ENCODE peak calls at places on chromosomes 12 and 14, in six cellular contexts. W, M, E, V, K and O are unnamed samples.

GRCh38 chr14:50544911-50545310 is 12.5 kb upstream of the MAP4K5 start:
- DNase-seq in M (no peak), W (no peak), E (no peak), K (no peak), V (no peak), O (no peak)

GRCh38 chr14:104530651-104531050 is 48.9 kb upstream of the C14orf180 start:
- DNase-seq in E (no peak), W (no peak), M (no peak), K (no peak), V (peak), O (no peak)

GRCh38 chr12:98373982-98374381 is 141.4 kb upstream of the TMPO start:
- DNase-seq in W (no peak), E (no peak), V (no peak), K (no peak), M (peak), O (no peak)

GRCh38 chr14:103443106-103443505 is 57.9 kb downstream of the MARK3 start:
- DNase-seq in V (no peak), K (no peak), E (no peak), W (no peak), M (no peak), O (no peak)

GRCh38 chr12:3724096-3724805 is 28.7 kb downstream of the CRACR2A start:
- DNase-seq in W (no peak), V (no peak), M (no peak), K (no peak), E (no peak), O (no peak)

GRCh38 chr12:85468356-85469157 is 188.5 kb downstream of the ALX1 start:
- DNase-seq in E (peak), K (peak), V (peak), W (peak), M (peak), O (peak)

GRCh38 chr12:66962316-66962715 is 283.4 kb upstream of the GRIP1 start:
- DNase-seq in M (no peak), E (no peak), K (no peak), W (no peak), V (no peak), O (no peak)

GRCh38 chr12:58633479-58633878 is 286.8 kb downstream of the LRIG3 start:
- DNase-seq in K (no peak), W (no peak), V (no peak), E (no peak), M (no peak), O (no peak)

GRCh38 chr14:102525213-102526143 is 15.9 kb upstream of the ANKRD9 start:
- DNase-seq in W (peak), M (peak), E (peak), K (no peak), V (no peak), O (peak)

GRCh38 chr12:118103601-118104382 is at the start of gene VSIG10:
- DNase-seq in E (no peak), M (peak), K (peak), V (peak), W (peak), O (no peak)

GRCh38 chr14:88829685-88830302 is 5.3 kb downstream of the TTC8 start:
- DNase-seq in K (no peak), V (no peak), W (no peak), E (no peak), M (no peak), O (no peak)

GRCh38 chr14:88844980-88845491 is 20.6 kb downstream of the TTC8 start:
- DNase-seq in M (no peak), E (no peak), W (no peak), V (no peak), K (no peak), O (no peak)

GRCh38 chr12:99059824-99060526 is 414.9 kb downstream of the APAF1 start:
- DNase-seq in E (no peak), W (no peak), M (no peak), K (peak), V (no peak), O (no peak)

GRCh38 chr14:91464615-91465205 is 45.4 kb downstream of the PPP4R3A start:
- DNase-seq in V (no peak), K (no peak), W (no peak), M (no peak), E (no peak), O (no peak)

GRCh38 chr14:96501746-96502620 is at the start of gene PAPOLA:
- DNase-seq in V (peak), M (peak), E (peak), K (peak), W (peak), O (peak)

GRCh38 chr14:45181329-45181728 is 45.6 kb downstream of the FANCM start:
- DNase-seq in W (no peak), V (no peak), E (no peak), M (no peak), K (no peak), O (no peak)

GRCh38 chr12:94516985-94517384 is 57.3 kb upstream of the CEP83 start:
- DNase-seq in E (no peak), K (no peak), W (peak), V (no peak), M (no peak), O (peak)

GRCh38 chr12:103036581-103037214 is 79.2 kb downstream of the ASCL1 start:
- DNase-seq in V (no peak), E (peak), W (no peak), K (no peak), M (no peak), O (no peak)

GRCh38 chr12:45989277-45989856 is 1.0 kb downstream of the SCAF11 start:
- DNase-seq in E (no peak), K (no peak), W (no peak), M (no peak), V (no peak), O (peak)

GRCh38 chr12:3170423-3171194 is 93.4 kb downstream of the TSPAN9 start:
- DNase-seq in E (no peak), V (no peak), W (no peak), M (no peak), K (peak), O (peak)

GRCh38 chr12:64653123-64653522 is 42.8 kb downstream of the RASSF3 start:
- DNase-seq in V (no peak), M (no peak), E (no peak), W (no peak), K (no peak), O (no peak)

GRCh38 chr14:23538785-23539184 is 12.8 kb downstream of the ZFHX2 start:
- DNase-seq in E (no peak), M (no peak), W (no peak), V (peak), K (no peak), O (no peak)

GRCh38 chr14:102140027-102140749 is 491 bp downstream of the WDR20 start:
- DNase-seq in M (no peak), V (peak), E (no peak), K (peak), W (peak), O (no peak)

GRCh38 chr12:78880078-78880477 is 15.5 kb downstream of the SYT1 start:
- DNase-seq in W (no peak), M (no peak), E (no peak), V (no peak), K (no peak), O (no peak)

GRCh38 chr12:31238764-31239387 is 87.1 kb downstream of the SINHCAF start:
- DNase-seq in M (peak), W (peak), K (peak), E (peak), V (peak), O (peak)

GRCh38 chr14:66216763-66217162 is 269.4 kb upstream of the CCDC196 start:
- DNase-seq in K (no peak), W (no peak), E (no peak), V (no peak), M (no peak), O (peak)

GRCh38 chr14:99589651-99590530 is 14.1 kb downstream of the CCDC85C start:
- DNase-seq in V (no peak), E (no peak), W (no peak), K (no peak), M (no peak), O (no peak)

GRCh38 chr14:99589031-99589441 is 15.0 kb downstream of the CCDC85C start:
- DNase-seq in E (no peak), K (no peak), V (no peak), M (no peak), W (no peak), O (no peak)

GRCh38 chr14:99586761-99587462 is 17.1 kb downstream of the CCDC85C start:
- DNase-seq in W (no peak), E (no peak), M (no peak), K (no peak), V (no peak), O (no peak)

GRCh38 chr14:99586054-99586760 is 17.8 kb downstream of the CCDC85C start:
- DNase-seq in E (no peak), K (no peak), W (no peak), M (no peak), V (no peak), O (no peak)

GRCh38 chr14:99587463-99588278 is 16.3 kb downstream of the CCDC85C start:
- DNase-seq in M (no peak), V (no peak), E (no peak), K (no peak), W (no peak), O (no peak)
- H3K27ac ChIP-seq in M (no peak), V (no peak), E (no peak), K (peak), W (no peak), O (no peak)

DNA sequence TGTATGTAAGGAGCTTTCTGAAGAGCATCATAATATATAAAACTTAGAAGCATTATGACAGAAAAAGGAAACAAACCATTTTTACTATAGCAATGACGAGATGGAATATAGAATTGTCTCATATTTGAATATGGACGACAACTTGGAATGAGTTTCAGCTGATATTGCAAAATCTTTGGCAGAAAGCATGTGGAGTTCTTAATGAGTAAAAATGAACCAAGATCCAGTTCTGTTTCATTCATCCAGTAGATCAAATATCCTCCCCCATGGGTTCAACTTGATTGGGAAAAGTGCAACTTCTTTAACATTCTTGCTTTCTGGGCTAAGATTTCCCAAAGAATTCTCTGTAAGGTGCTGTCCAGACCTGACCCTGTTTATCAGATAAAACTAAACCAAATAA is 267.6 kb downstream of the ADAMTS20 start:
- DNase-seq in W (no peak), V (no peak), E (no peak), K (no peak), M (no peak), O (no peak)
- TF ChIP-seq RAD21 in W (no peak), V (no peak), E (no peak), K (no peak), M (no peak), O (no peak)

DNA sequence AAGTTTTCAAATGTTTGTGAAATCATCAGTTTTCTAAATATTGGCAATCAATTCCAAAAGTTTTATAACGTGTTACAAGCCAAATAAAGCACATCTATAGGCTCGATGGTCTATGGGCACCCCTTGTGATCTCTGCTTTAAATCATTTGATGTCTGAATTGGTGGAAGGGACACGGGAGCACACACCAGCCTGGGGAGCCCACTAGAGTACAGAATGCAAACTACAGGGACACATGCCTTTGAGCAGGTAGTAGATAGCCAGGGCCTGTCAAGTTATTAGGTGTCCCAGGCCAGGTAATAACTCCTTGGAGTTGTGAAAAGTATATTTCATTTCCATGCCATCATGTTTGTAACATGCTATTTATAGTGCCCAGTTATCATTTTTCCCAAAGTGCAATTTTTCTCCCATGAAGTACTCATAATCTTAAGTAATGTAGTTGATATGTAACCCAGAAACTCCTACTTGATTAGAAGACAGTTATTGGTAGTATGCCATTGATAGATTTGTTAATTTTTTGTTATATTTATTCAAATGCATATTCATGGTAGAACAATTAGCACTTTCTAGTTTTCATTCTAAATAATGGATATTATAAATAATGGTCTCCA is 97.0 kb upstream of the FGD4 start:
- DNase-seq in V (no peak), M (peak), K (peak), E (peak), W (peak), O (peak)
- TF ChIP-seq SIN3A in V (no peak), M (no peak), K (no peak), E (no peak), W (no peak), O (no peak)

DNA sequence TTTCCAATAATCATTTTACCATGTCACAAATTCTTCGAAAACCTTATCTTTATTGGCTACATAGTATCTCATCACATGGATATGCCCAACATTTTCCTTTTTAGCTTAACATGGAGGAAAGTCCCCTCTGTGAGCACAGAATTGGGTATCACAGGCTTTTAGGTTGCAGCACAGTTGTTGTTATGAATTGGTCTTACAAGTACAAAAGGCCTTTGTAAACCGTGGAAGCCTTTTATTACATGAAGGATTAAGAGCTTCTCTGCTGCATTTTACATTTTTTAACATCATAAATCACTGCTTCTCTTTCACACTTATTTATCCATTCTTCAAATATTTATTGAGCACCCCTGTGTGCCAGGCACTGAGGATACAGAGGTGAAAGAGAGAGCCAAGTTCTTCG is 26.2 kb downstream of the UBE3B start:
- DNase-seq in M (no peak), K (no peak), W (no peak), E (no peak), V (no peak), O (no peak)
- H3K27ac ChIP-seq in M (no peak), K (no peak), W (no peak), E (no peak), V (no peak), O (no peak)

GRCh38 chr14:69749956-69750355 is 17.0 kb upstream of the SRSF5 start:
- DNase-seq in V (no peak), M (no peak), W (peak), E (peak), K (no peak), O (no peak)
- TF ChIP-seq RAD21 in V (no peak), M (no peak), W (no peak), E (no peak), K (no peak), O (no peak)

DNA sequence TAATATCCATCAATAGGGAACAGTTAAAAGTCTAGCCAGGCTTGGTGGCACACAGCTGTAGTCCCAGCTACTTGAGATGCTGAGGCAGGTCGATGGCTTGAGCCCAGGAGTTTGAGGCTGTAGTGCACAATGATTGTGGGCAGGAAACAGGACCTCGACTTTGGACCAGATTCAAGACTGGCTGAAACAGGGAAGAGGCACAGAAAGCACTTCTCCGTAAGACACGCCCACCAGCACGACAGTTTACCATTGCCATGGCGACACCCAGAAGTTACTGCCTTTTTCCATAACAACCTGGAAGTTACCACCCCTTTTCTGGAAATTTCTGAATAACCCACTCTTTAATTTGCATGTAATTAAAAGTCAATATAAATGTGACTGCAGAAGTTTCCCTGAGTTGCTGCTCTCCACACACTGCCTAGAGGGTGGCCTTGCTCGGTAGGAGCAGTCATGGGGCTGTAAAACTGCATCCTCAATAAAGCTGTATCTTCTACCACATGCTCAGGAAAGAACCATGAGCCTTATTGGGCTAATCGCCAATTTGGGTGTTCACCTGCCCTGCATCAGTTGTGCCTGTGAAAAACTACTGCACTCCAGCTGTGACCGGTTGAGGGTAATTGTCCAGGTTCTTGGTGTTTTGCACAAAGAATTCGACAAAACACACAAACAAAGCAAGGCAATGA is 4.6 kb upstream of the LRRC23 start:
- DNase-seq in E (no peak), M (peak), K (no peak), W (peak), V (no peak), O (no peak)
- TF ChIP-seq SIN3A in E (no peak), M (no peak), K (no peak), W (no peak), V (no peak), O (no peak)

GRCh38 chr12:57458665-57459054 is 925 bp upstream of the GLI1 start:
- DNase-seq in M (no peak), W (no peak), K (no peak), E (no peak), V (no peak), O (no peak)
- H3K27ac ChIP-seq in M (peak), W (peak), K (peak), E (peak), V (no peak), O (peak)

GRCh38 chr12:122138616-122139015 is 35.4 kb downstream of the IL31 start:
- DNase-seq in K (no peak), V (no peak), M (no peak), E (no peak), W (no peak), O (no peak)
- TF ChIP-seq RAD21 in K (no peak), V (no peak), M (no peak), E (no peak), W (no peak), O (no peak)